ENCODE peak calls at places on chromosomes 16 and 17, in eight cellular contexts. X, K, M, O, Q, L, Y and U are unnamed samples.

GRCh38 chr17:42403150-42403549 is 14.9 kb upstream of the STAT3 start:
- DNase-seq in X (no peak), K (peak), M (no peak), O (no peak), Q (no peak), L (no peak), Y (no peak), U (no peak)

GRCh38 chr17:78812849-78813248 is 27.8 kb downstream of the USP36 start:
- DNase-seq in X (no peak), K (no peak), M (no peak), O (no peak), Q (no peak), L (no peak), Y (no peak), U (no peak)

GRCh38 chr17:68290955-68291835 is at the start of the genes ARSG and SLC16A6:
- DNase-seq in X (peak), K (peak), M (peak), O (no peak), Q (no peak), L (no peak), Y (peak), U (no peak)

GRCh38 chr16:89330177-89330856 is 112.8 kb downstream of the ZNF778 start:
- DNase-seq in X (peak), K (no peak), M (no peak), O (no peak), Q (no peak), L (no peak), Y (peak), U (no peak)

GRCh38 chr17:72715906-72716572 is 376.4 kb downstream of the SLC39A11 start:
- DNase-seq in X (peak), K (no peak), M (no peak), O (no peak), Q (peak), L (peak), Y (peak), U (peak)

GRCh38 chr17:7133424-7133823 is 18.8 kb upstream of the ASGR2 start:
- DNase-seq in X (no peak), K (peak), M (no peak), O (no peak), Q (no peak), L (no peak), Y (no peak), U (no peak)

GRCh38 chr17:50614471-50615051 is 20.1 kb upstream of the ABCC3 start:
- DNase-seq in X (no peak), K (no peak), M (no peak), O (no peak), Q (no peak), L (no peak), Y (no peak), U (no peak)

GRCh38 chr17:36940313-36941264 is 3.3 kb downstream of the LHX1 start:
- DNase-seq in X (no peak), K (no peak), M (no peak), O (no peak), Q (no peak), L (no peak), Y (no peak), U (no peak)

GRCh38 chr17:81706757-81707624 is 3.8 kb downstream of the MRPL12 start:
- DNase-seq in X (no peak), K (no peak), M (no peak), O (no peak), Q (no peak), L (no peak), Y (no peak), U (no peak)

GRCh38 chr16:48318630-48319029 is 66.6 kb downstream of the SIAH1 start:
- DNase-seq in X (peak), K (peak), M (no peak), O (no peak), Q (no peak), L (peak), Y (no peak), U (no peak)

GRCh38 chr17:82830249-82830661 is 9.6 kb downstream of the ZNF750 start:
- DNase-seq in X (peak), K (no peak), M (no peak), O (no peak), Q (no peak), L (no peak), Y (no peak), U (no peak)

GRCh38 chr17:17877548-17878358 is 41.0 kb upstream of the SREBF1 start:
- DNase-seq in X (peak), K (no peak), M (no peak), O (no peak), Q (peak), L (peak), Y (no peak), U (no peak)

GRCh38 chr17:39704821-39705551 is 5.1 kb downstream of the ERBB2 start:
- DNase-seq in X (peak), K (no peak), M (no peak), O (no peak), Q (no peak), L (no peak), Y (no peak), U (no peak)

GRCh38 chr17:11487469-11487868 is 110.8 kb upstream of the DNAH9 start:
- DNase-seq in X (no peak), K (no peak), M (no peak), O (no peak), Q (no peak), L (no peak), Y (no peak), U (no peak)

GRCh38 chr17:19502517-19502916 is 31.1 kb upstream of the SLC47A1 start:
- DNase-seq in X (no peak), K (no peak), M (no peak), O (no peak), Q (no peak), L (no peak), Y (no peak), U (no peak)

GRCh38 chr16:47712276-47713224 is 251.4 kb downstream of the PHKB start:
- DNase-seq in X (no peak), K (no peak), M (no peak), O (no peak), Q (no peak), L (no peak), Y (no peak), U (no peak)

GRCh38 chr16:27405546-27406451 is 3.8 kb downstream of the IL21R start:
- DNase-seq in X (no peak), K (no peak), M (no peak), O (no peak), Q (no peak), L (no peak), Y (no peak), U (no peak)

GRCh38 chr16:67562918-67563707 is 787 bp downstream of the CTCF start:
- DNase-seq in X (peak), K (peak), M (no peak), O (no peak), Q (no peak), L (peak), Y (peak), U (no peak)

GRCh38 chr17:39709319-39709997 is 9.6 kb downstream of the ERBB2 start:
- DNase-seq in X (no peak), K (no peak), M (no peak), O (no peak), Q (no peak), L (no peak), Y (no peak), U (no peak)

GRCh38 chr17:65370669-65371126 is 190.8 kb downstream of the AXIN2 start:
- DNase-seq in X (peak), K (no peak), M (no peak), O (no peak), Q (no peak), L (no peak), Y (no peak), U (no peak)

GRCh38 chr17:9670596-9670995 is 25.3 kb downstream of the USP43 start:
- DNase-seq in X (no peak), K (no peak), M (no peak), O (no peak), Q (no peak), L (no peak), Y (no peak), U (no peak)

GRCh38 chr17:54626146-54626703 is 274.4 kb upstream of the TOM1L1 start:
- DNase-seq in X (no peak), K (no peak), M (no peak), O (no peak), Q (no peak), L (no peak), Y (no peak), U (no peak)

GRCh38 chr17:57144567-57144966 is 59.5 kb downstream of the AKAP1 start:
- DNase-seq in X (no peak), K (no peak), M (no peak), O (no peak), Q (no peak), L (no peak), Y (no peak), U (no peak)

GRCh38 chr16:30984669-30985400 is at the start of gene HSD3B7:
- DNase-seq in X (peak), K (peak), M (no peak), O (peak), Q (peak), L (peak), Y (peak), U (peak)

GRCh38 chr17:69710926-69711325 is 296.4 kb downstream of the MAP2K6 start:
- DNase-seq in X (no peak), K (no peak), M (no peak), O (no peak), Q (no peak), L (no peak), Y (no peak), U (no peak)

GRCh38 chr16:64167851-64168770 is 953.8 kb downstream of the CDH11 start:
- DNase-seq in X (no peak), K (peak), M (no peak), O (no peak), Q (no peak), L (no peak), Y (no peak), U (no peak)

GRCh38 chr16:70430667-70431536 is 8.0 kb downstream of the ST3GAL2 start:
- DNase-seq in X (no peak), K (peak), M (no peak), O (no peak), Q (no peak), L (no peak), Y (no peak), U (no peak)